ENCODE peak calls at places on chromosomes 6 and 20, in five cellular contexts. Y, H, B, U and X are unnamed samples.

GRCh38 chr20:30611239-30611984 is 646.1 kb upstream of the DEFB115 start:
- DNase-seq in Y (no peak), H (no peak), B (no peak), U (no peak), X (no peak)

GRCh38 chr6:148509152-148509571 is 166.5 kb downstream of the SASH1 start:
- DNase-seq in Y (peak; percentile 71), H (peak; percentile 65), B (no peak), U (no peak), X (no peak)

GRCh38 chr20:3203315-3204123 is 963 bp downstream of the DDRGK1 start:
- DNase-seq in Y (peak; percentile 6), H (no peak), B (no peak), U (no peak), X (no peak)

GRCh38 chr20:62508641-62509051 is 32.9 kb upstream of the GATA5 start:
- DNase-seq in Y (no peak), H (no peak), B (peak; percentile 46), U (no peak), X (no peak)

GRCh38 chr6:2157441-2158127 is 87.8 kb downstream of the GMDS start:
- DNase-seq in Y (peak; percentile 57), H (peak; percentile 89), B (no peak), U (peak; percentile 67), X (peak; percentile 10)

GRCh38 chr20:16209826-16210365 is 363.4 kb downstream of the KIF16B start:
- DNase-seq in Y (no peak), H (no peak), B (no peak), U (no peak), X (no peak)

GRCh38 chr6:80173411-80173810 is 66.9 kb downstream of the BCKDHB start:
- DNase-seq in Y (no peak), H (peak; percentile 27), B (no peak), U (no peak), X (no peak)

GRCh38 chr20:41862023-41862422 is 243.8 kb upstream of the CHD6 start:
- DNase-seq in Y (no peak), H (no peak), B (no peak), U (no peak), X (no peak)

GRCh38 chr6:134176283-134176975 is 124.0 kb upstream of the SLC2A12 start:
- DNase-seq in Y (peak; percentile 67), H (peak; percentile 82), B (no peak), U (no peak), X (no peak)

GRCh38 chr6:71239694-71240093 is 48.9 kb upstream of the OGFRL1 start:
- DNase-seq in Y (no peak), H (peak; percentile 29), B (no peak), U (no peak), X (no peak)

GRCh38 chr20:9508240-9508661 is 6.1 kb upstream of the LAMP5 start:
- DNase-seq in Y (no peak), H (no peak), B (no peak), U (no peak), X (no peak)

GRCh38 chr20:51511861-51512619 is 30.5 kb downstream of the NFATC2 start:
- DNase-seq in Y (no peak), H (no peak), B (no peak), U (no peak), X (no peak)

GRCh38 chr6:128725271-128726233 is 157.4 kb upstream of the LAMA2 start:
- DNase-seq in Y (peak; percentile 47), H (peak; percentile 70), B (peak; percentile 13), U (no peak), X (peak; percentile 24)

GRCh38 chr20:49846206-49846807 is 33.7 kb downstream of the SLC9A8 start:
- DNase-seq in Y (peak; percentile 70), H (peak; percentile 80), B (peak; percentile 72), U (no peak), X (no peak)

GRCh38 chr6:4176907-4177306 is 41.5 kb upstream of the ECI2 start:
- DNase-seq in Y (no peak), H (no peak), B (no peak), U (no peak), X (no peak)

GRCh38 chr6:35146453-35146852 is 5.3 kb upstream of the TCP11 start:
- DNase-seq in Y (peak; percentile 48), H (peak; percentile 54), B (peak; percentile 42), U (no peak), X (no peak)

GRCh38 chr6:3164388-3164787 is 7.0 kb upstream of the TUBB2A start:
- DNase-seq in Y (no peak), H (no peak), B (no peak), U (no peak), X (no peak)

GRCh38 chr20:4774209-4774608 is 52.5 kb downstream of the PRND start:
- DNase-seq in Y (no peak), H (no peak), B (no peak), U (no peak), X (no peak)

GRCh38 chr6:46215777-46216176 is 45.0 kb upstream of the ENPP5 start:
- DNase-seq in Y (no peak), H (no peak), B (no peak), U (no peak), X (no peak)

GRCh38 chr6:28953039-28953872 is 29.5 kb upstream of the TRIM27 start:
- DNase-seq in Y (peak; percentile 61), H (peak; percentile 63), B (peak; percentile 71), U (peak; percentile 27), X (no peak)

GRCh38 chr6:50707652-50708325 is 5.5 kb upstream of the TFAP2D start:
- DNase-seq in Y (no peak), H (peak; percentile 7), B (no peak), U (no peak), X (no peak)

GRCh38 chr20:43537921-43538854 is 20.6 kb upstream of the SGK2 start:
- DNase-seq in Y (peak; percentile 64), H (peak; percentile 73), B (peak; percentile 63), U (peak; percentile 24), X (peak; percentile 22)

GRCh38 chr6:10202581-10202980 is 212.3 kb downstream of the TFAP2A start:
- DNase-seq in Y (no peak), H (no peak), B (no peak), U (no peak), X (no peak)

GRCh38 chr6:10202111-10202510 is 212.8 kb downstream of the TFAP2A start:
- DNase-seq in Y (no peak), H (no peak), B (peak; percentile 17), U (no peak), X (no peak)

GRCh38 chr6:10203651-10204050 is 211.2 kb downstream of the TFAP2A start:
- DNase-seq in Y (no peak), H (no peak), B (no peak), U (no peak), X (no peak)

GRCh38 chr6:10205120-10205519 is 209.8 kb downstream of the TFAP2A start:
- DNase-seq in Y (no peak), H (no peak), B (no peak), U (no peak), X (no peak)

DNA sequence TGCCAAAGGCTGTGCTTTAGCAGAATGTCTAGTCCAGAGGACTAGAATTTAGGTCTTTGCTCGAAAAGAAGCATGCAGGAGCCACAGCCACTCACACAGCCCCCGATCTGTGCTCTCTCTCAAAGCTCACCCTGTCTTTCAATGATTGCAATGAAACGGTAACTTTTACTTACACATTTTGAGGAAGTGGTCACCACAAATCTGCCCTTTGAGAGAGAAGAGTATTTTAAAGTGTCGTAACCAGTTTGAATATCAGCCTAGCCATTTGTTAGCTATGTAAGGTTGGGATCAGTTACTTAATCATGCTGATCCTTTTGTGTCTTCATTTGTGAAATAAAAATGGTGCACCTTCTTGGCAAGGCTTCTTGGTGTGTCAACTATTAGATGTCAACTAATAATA is 209.0 kb downstream of the TFAP2A start:
- DNase-seq in Y (no peak), H (no peak), B (no peak), U (no peak), X (no peak)
- H3K4me3 ChIP-seq in Y (no peak overlapping the region), H (no peak overlapping the region), B (no peak overlapping the region), U (no peak overlapping the region), X (no peak overlapping the region)

GRCh38 chr6:137475103-137475502 is 19.1 kb downstream of the OLIG3 start:
- DNase-seq in Y (no peak), H (no peak), B (no peak), U (no peak), X (no peak)
- TF ChIP-seq CTCF in Y (peak; percentile 13), H (no peak), B (no peak), U (no peak), X (peak; percentile 13)

GRCh38 chr6:118872318-118872717 is 21.6 kb upstream of the ASF1A start:
- DNase-seq in Y (no peak), H (no peak), B (no peak), U (no peak), X (no peak)
- H3K4me3 ChIP-seq in Y (no peak overlapping the region), H (no peak overlapping the region), B (no peak overlapping the region), U (no peak overlapping the region), X (no peak overlapping the region)

DNA sequence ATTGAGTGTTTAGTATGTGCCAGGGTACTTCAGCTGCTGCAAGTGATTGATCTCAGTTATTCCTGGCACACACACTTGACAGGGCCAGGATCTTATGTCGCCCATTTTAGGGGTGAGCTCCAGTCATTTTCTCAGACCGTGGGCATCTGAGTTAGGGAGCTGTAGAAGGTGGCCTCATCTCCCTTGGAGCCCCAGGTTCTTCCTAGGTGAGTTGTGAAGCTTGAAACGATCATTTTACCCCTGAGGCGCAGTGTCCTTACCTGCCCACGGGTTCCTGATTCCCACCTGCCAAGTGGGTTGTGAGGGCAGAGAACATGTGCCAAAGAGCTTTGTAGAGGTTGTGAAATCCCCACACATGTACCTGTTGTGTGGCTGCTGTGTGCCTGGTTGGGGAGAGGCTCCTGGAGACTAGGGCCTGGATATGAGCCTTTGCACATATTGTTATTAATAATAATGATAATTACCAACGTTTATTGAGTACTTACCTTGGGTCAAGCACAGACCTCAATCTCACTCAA is 465 bp upstream of the KCNS1 start:
- DNase-seq in Y (no peak), H (no peak), B (no peak), U (no peak), X (no peak)
- TF ChIP-seq CTCF in Y (no peak), H (no peak), B (no peak), U (no peak), X (no peak)

GRCh38 chr6:124964084-124964763 is 2.0 kb downstream of the RNF217 start:
- DNase-seq in Y (peak; percentile 75), H (peak; percentile 69), B (peak; percentile 24), U (no peak), X (no peak)
- H3K4me3 ChIP-seq in Y (peak overlapping the region; percentile 82), H (peak overlapping the region; percentile 60), B (peak overlapping the region; percentile 82), U (peak overlapping the region; percentile 90), X (peak overlapping the region; percentile 66)

DNA sequence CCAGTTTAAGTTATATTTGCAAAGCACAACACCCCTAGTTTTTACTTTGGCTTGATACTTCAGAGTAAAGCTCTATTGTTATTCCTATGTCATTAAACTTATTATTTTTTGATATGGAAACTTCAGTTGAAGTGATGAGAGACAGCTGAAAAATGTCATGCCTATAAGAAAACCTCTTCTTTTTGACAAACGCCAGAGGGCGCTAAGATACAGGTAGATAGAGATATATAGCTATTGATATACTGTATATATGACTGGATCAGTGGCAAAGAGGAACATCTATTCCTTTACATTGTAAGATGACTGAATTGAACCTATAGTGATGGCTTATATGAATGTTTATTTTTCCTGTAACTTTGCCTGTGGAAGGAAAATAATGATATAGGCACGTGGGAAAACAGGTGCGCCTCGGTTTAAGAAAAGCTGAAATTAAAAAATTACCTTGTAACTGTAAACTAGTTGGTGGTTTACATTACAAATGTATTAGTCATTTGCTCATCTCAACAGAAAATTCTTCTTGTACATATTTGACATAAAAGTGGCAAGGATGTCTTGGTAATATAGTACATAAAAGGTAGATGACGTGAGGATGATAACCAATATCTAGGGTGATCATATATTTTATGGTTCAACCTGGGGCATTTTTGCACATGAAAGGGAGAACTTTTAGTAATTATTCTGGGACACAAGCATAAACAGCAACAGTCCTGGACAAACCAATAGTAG is 74.1 kb downstream of the LAMA4 start:
- DNase-seq in Y (peak; percentile 91), H (peak; percentile 92), B (peak; percentile 81), U (peak; percentile 74), X (no peak)
- TF ChIP-seq CTCF in Y (peak; percentile 63), H (peak; percentile 57), B (peak; percentile 76), U (peak; percentile 73), X (peak; percentile 57)

GRCh38 chr20:40670251-40670650 is 18.8 kb downstream of the MAFB start:
- DNase-seq in Y (no peak), H (no peak), B (no peak), U (no peak), X (no peak)
- H3K4me3 ChIP-seq in Y (no peak overlapping the region), H (no peak overlapping the region), B (no peak overlapping the region), U (no peak overlapping the region), X (no peak overlapping the region)